ENCODE peak calls at places on chromosomes 3 and 15, in four cellular contexts. A, F, B and E are unnamed samples.

GRCh38 chr3:159548675-159549335 is 439.8 kb upstream of the IL12A start:
- DNase-seq in A (no peak), F (no peak), B (no peak), E (peak; percentile 8)

GRCh38 chr3:116453676-116454346 is 8.5 kb upstream of the LSAMP start:
- DNase-seq in A (no peak), F (no peak), B (no peak), E (no peak)

GRCh38 chr15:45391746-45392711 is 13.7 kb upstream of the GATM start:
- DNase-seq in A (no peak), F (no peak), B (no peak), E (no peak)

GRCh38 chr15:77642793-77643430 is 10.2 kb upstream of the LINGO1 start:
- DNase-seq in A (no peak), F (no peak), B (no peak), E (peak; percentile 37)

GRCh38 chr15:63870403-63871209 is 36.9 kb upstream of the HERC1 start:
- DNase-seq in A (no peak), F (no peak), B (no peak), E (peak; percentile 73)

GRCh38 chr3:23762214-23763039 is 43.3 kb upstream of the UBE2E1 start:
- DNase-seq in A (no peak), F (no peak), B (no peak), E (no peak)

GRCh38 chr3:177640319-177640997 is 443.2 kb upstream of the TBL1XR1 start:
- DNase-seq in A (no peak), F (no peak), B (no peak), E (no peak)

GRCh38 chr15:34335176-34335575 is 2.4 kb downstream of the SLC12A6 start:
- DNase-seq in A (no peak), F (no peak), B (no peak), E (peak; percentile 35)

GRCh38 chr3:87228316-87228715 is 1.2 kb downstream of the CHMP2B start:
- DNase-seq in A (no peak), F (no peak), B (no peak), E (peak; percentile 40)

GRCh38 chr3:99499235-99499798 is 139.1 kb upstream of the COL8A1 start:
- DNase-seq in A (no peak), F (no peak), B (no peak), E (peak; percentile 28)

GRCh38 chr3:172512363-172512762 is 10.9 kb downstream of the TNFSF10 start:
- DNase-seq in A (peak; percentile 59), F (peak; percentile 68), B (peak; percentile 30), E (no peak)